ENCODE peak calls at places on chromosomes 16 and 17, in five cellular contexts. One of them, this sample, is unnamed. For H3K4me1, the result is how much of the 10 kb centered on the place peaks cover.

GRCh38 chr16:7456221-7456620 is 123.6 kb downstream of the RBFOX1 start:
- DNase-seq in PC-3: no peak
- DNase-seq in GM23248: no peak
- DNase-seq in HCT116: no peak
- DNase-seq in neural progenitor cell: no peak
- DNase-seq in this sample: no peak

GRCh38 chr17:78168906-78169793 is 769 bp downstream of the SYNGR2 start:
- DNase-seq in PC-3: peak
- DNase-seq in GM23248: peak
- DNase-seq in HCT116: peak
- DNase-seq in neural progenitor cell: peak
- DNase-seq in this sample: peak

GRCh38 chr16:88825146-88825545 is 13.4 kb upstream of the APRT start:
- DNase-seq in PC-3: no peak
- DNase-seq in GM23248: no peak
- DNase-seq in HCT116: no peak
- DNase-seq in neural progenitor cell: no peak
- DNase-seq in this sample: no peak

GRCh38 chr16:31092330-31092729 is 2.3 kb downstream of the VKORC1 start:
- DNase-seq in PC-3: no peak
- DNase-seq in GM23248: peak
- DNase-seq in HCT116: no peak
- DNase-seq in neural progenitor cell: no peak
- DNase-seq in this sample: no peak

GRCh38 chr16:1438229-1439057 is 5.9 kb downstream of the CCDC154 start:
- DNase-seq in PC-3: no peak
- DNase-seq in GM23248: no peak
- DNase-seq in HCT116: no peak
- DNase-seq in neural progenitor cell: no peak
- DNase-seq in this sample: no peak

GRCh38 chr16:11093578-11094074 is 149.3 kb downstream of the CLEC16A start:
- DNase-seq in PC-3: no peak
- DNase-seq in GM23248: no peak
- DNase-seq in HCT116: no peak
- DNase-seq in neural progenitor cell: no peak
- DNase-seq in this sample: no peak

GRCh38 chr17:69874220-69874670 is 200.8 kb upstream of the KCNJ16 start:
- DNase-seq in PC-3: peak
- DNase-seq in GM23248: peak
- DNase-seq in HCT116: no peak
- DNase-seq in neural progenitor cell: peak
- DNase-seq in this sample: no peak

GRCh38 chr16:19188406-19188805 is 20.4 kb downstream of the SYT17 start:
- DNase-seq in PC-3: no peak
- DNase-seq in GM23248: no peak
- DNase-seq in HCT116: no peak
- DNase-seq in neural progenitor cell: no peak
- DNase-seq in this sample: no peak

GRCh38 chr17:65576939-65577338 is 15.5 kb upstream of the AXIN2 start:
- DNase-seq in PC-3: no peak
- DNase-seq in GM23248: no peak
- DNase-seq in HCT116: no peak
- DNase-seq in neural progenitor cell: peak
- DNase-seq in this sample: no peak

GRCh38 chr16:7236824-7237410 is 95.7 kb upstream of the RBFOX1 start:
- DNase-seq in PC-3: no peak
- DNase-seq in GM23248: no peak
- DNase-seq in HCT116: no peak
- DNase-seq in neural progenitor cell: no peak
- DNase-seq in this sample: no peak

GRCh38 chr17:79919862-79920720 is 80.9 kb upstream of the CBX4 start:
- DNase-seq in PC-3: no peak
- DNase-seq in GM23248: no peak
- DNase-seq in HCT116: no peak
- DNase-seq in neural progenitor cell: no peak
- DNase-seq in this sample: no peak

GRCh38 chr16:14003119-14003570 is 68.0 kb upstream of the MRTFB start:
- DNase-seq in PC-3: peak
- DNase-seq in GM23248: peak
- DNase-seq in HCT116: no peak
- DNase-seq in neural progenitor cell: peak
- DNase-seq in this sample: peak

GRCh38 chr17:47276868-47277267 is 23.2 kb downstream of the ITGB3 start:
- DNase-seq in PC-3: peak
- DNase-seq in GM23248: peak
- DNase-seq in HCT116: no peak
- DNase-seq in neural progenitor cell: peak
- DNase-seq in this sample: no peak

GRCh38 chr17:57468932-57469775 is 212.8 kb downstream of the MSI2 start:
- DNase-seq in PC-3: no peak
- DNase-seq in GM23248: no peak
- DNase-seq in HCT116: no peak
- DNase-seq in neural progenitor cell: no peak
- DNase-seq in this sample: no peak

GRCh38 chr16:56019274-56019673 is 144.1 kb upstream of the CES5A start:
- DNase-seq in PC-3: no peak
- DNase-seq in GM23248: no peak
- DNase-seq in HCT116: no peak
- DNase-seq in neural progenitor cell: no peak
- DNase-seq in this sample: no peak

GRCh38 chr16:8517280-8517679 is 73.0 kb downstream of the TMEM114 start:
- DNase-seq in PC-3: no peak
- DNase-seq in GM23248: no peak
- DNase-seq in HCT116: no peak
- DNase-seq in neural progenitor cell: no peak
- DNase-seq in this sample: no peak

GRCh38 chr17:28326114-28326513 is 7.1 kb downstream of the TMEM97 start:
- DNase-seq in PC-3: peak
- DNase-seq in GM23248: no peak
- DNase-seq in HCT116: no peak
- DNase-seq in neural progenitor cell: no peak
- DNase-seq in this sample: no peak

GRCh38 chr17:57654040-57654775 is 90.9 kb downstream of the CCDC182 start:
- DNase-seq in PC-3: no peak
- DNase-seq in GM23248: no peak
- DNase-seq in HCT116: no peak
- DNase-seq in neural progenitor cell: no peak
- DNase-seq in this sample: no peak

GRCh38 chr17:47324224-47325020 is 667 bp downstream of the EFCAB13 start:
- DNase-seq in PC-3: peak
- DNase-seq in GM23248: peak
- DNase-seq in HCT116: no peak
- DNase-seq in neural progenitor cell: peak
- DNase-seq in this sample: peak

GRCh38 chr17:55770220-55770870 is 19.5 kb downstream of the PCTP start:
- DNase-seq in PC-3: peak
- DNase-seq in GM23248: peak
- DNase-seq in HCT116: peak
- DNase-seq in neural progenitor cell: peak
- DNase-seq in this sample: peak
- TF ChIP-seq EZH2phosphoT487 in PC-3: no peak
- TF ChIP-seq EZH2phosphoT487 in GM23248: no peak
- TF ChIP-seq EZH2phosphoT487 in HCT116: no peak
- TF ChIP-seq EZH2phosphoT487 in neural progenitor cell: no peak
- TF ChIP-seq EZH2phosphoT487 in this sample: no peak

DNA sequence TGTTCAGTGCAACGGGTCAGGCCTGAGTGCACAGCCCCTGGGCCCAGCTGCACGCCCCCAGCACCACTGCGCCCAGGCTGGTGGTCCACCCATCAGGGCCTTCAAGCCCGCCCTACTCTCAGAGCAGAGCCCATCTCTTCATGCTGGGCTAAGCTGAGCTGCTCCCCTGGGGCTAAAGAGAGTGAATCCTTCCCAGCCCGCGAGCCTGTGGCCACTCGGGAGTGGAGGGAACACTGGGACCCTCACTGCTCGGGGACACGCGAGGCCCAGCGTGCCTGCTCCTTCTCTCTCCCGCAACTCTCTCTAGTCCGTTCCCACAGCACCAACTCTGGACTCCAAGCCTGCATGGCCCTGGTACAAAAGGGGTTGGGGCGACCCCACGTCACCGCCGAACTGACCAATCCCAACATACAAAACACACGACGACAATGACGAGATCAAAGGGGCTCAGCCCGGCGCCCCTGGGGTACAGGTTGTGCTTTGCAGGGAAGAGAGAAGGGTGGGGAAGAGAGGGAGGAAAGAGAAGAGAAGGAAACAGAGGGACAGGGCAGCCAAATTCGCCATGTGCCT is 4.1 kb upstream of the SIRT7 start:
- DNase-seq in PC-3: no peak
- DNase-seq in GM23248: no peak
- DNase-seq in HCT116: no peak
- DNase-seq in neural progenitor cell: no peak
- DNase-seq in this sample: no peak
- H3K4me1 ChIP-seq in PC-3: under half
- H3K4me1 ChIP-seq in GM23248: under half
- H3K4me1 ChIP-seq in HCT116: under half
- H3K4me1 ChIP-seq in neural progenitor cell: under half
- H3K4me1 ChIP-seq in this sample: under half

GRCh38 chr17:19570497-19571151 is 37.0 kb downstream of the SLC47A1 start:
- DNase-seq in PC-3: no peak
- DNase-seq in GM23248: no peak
- DNase-seq in HCT116: no peak
- DNase-seq in neural progenitor cell: no peak
- DNase-seq in this sample: no peak
- TF ChIP-seq EZH2phosphoT487 in PC-3: no peak
- TF ChIP-seq EZH2phosphoT487 in GM23248: no peak
- TF ChIP-seq EZH2phosphoT487 in HCT116: no peak
- TF ChIP-seq EZH2phosphoT487 in neural progenitor cell: no peak
- TF ChIP-seq EZH2phosphoT487 in this sample: no peak

GRCh38 chr17:82862758-82863645 is 23.2 kb upstream of the ZNF750 start:
- DNase-seq in PC-3: no peak
- DNase-seq in GM23248: no peak
- DNase-seq in HCT116: no peak
- DNase-seq in neural progenitor cell: peak
- DNase-seq in this sample: no peak
- H3K4me1 ChIP-seq in PC-3: under half
- H3K4me1 ChIP-seq in GM23248: under half
- H3K4me1 ChIP-seq in HCT116: half or more
- H3K4me1 ChIP-seq in neural progenitor cell: under half
- H3K4me1 ChIP-seq in this sample: half or more

GRCh38 chr16:51556694-51557327 is 405.7 kb upstream of the SALL1 start:
- DNase-seq in PC-3: no peak
- DNase-seq in GM23248: peak
- DNase-seq in HCT116: no peak
- DNase-seq in neural progenitor cell: no peak
- DNase-seq in this sample: no peak
- TF ChIP-seq EZH2phosphoT487 in PC-3: no peak
- TF ChIP-seq EZH2phosphoT487 in GM23248: no peak
- TF ChIP-seq EZH2phosphoT487 in HCT116: no peak
- TF ChIP-seq EZH2phosphoT487 in neural progenitor cell: no peak
- TF ChIP-seq EZH2phosphoT487 in this sample: no peak

GRCh38 chr16:24995469-24995868 is 19.7 kb downstream of the ARHGAP17 start:
- DNase-seq in PC-3: no peak
- DNase-seq in GM23248: no peak
- DNase-seq in HCT116: no peak
- DNase-seq in neural progenitor cell: no peak
- DNase-seq in this sample: no peak

GRCh38 chr16:24996301-24996700 is 18.9 kb downstream of the ARHGAP17 start:
- DNase-seq in PC-3: no peak
- DNase-seq in GM23248: no peak
- DNase-seq in HCT116: no peak
- DNase-seq in neural progenitor cell: no peak
- DNase-seq in this sample: no peak

GRCh38 chr16:24998201-24998600 is 17.0 kb downstream of the ARHGAP17 start:
- DNase-seq in PC-3: no peak
- DNase-seq in GM23248: no peak
- DNase-seq in HCT116: no peak
- DNase-seq in neural progenitor cell: no peak
- DNase-seq in this sample: no peak

GRCh38 chr16:24997665-24998064 is 17.5 kb downstream of the ARHGAP17 start:
- DNase-seq in PC-3: no peak
- DNase-seq in GM23248: no peak
- DNase-seq in HCT116: no peak
- DNase-seq in neural progenitor cell: no peak
- DNase-seq in this sample: no peak

DNA sequence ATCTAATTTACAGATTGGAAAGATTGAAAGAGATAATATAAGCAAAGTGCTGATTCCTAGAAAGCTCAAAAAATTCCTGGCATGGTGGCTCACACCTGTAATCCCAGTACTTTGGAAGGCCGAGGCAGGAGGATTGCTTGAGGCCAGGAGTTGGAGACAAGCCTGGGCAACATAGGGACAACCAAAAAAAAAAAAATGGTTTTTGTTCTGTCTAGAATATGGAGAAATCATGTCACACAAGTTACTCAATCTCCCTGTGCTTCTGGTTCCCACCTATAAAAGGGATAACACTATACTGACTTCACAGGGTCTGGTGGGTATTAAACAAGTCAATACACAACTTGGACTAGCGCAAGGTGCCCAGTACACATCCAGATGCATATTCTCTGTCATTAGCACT is 18.4 kb downstream of the ARHGAP17 start:
- DNase-seq in PC-3: no peak
- DNase-seq in GM23248: no peak
- DNase-seq in HCT116: no peak
- DNase-seq in neural progenitor cell: no peak
- DNase-seq in this sample: no peak
- H3K4me1 ChIP-seq in PC-3: under half
- H3K4me1 ChIP-seq in GM23248: under half
- H3K4me1 ChIP-seq in HCT116: under half
- H3K4me1 ChIP-seq in neural progenitor cell: under half
- H3K4me1 ChIP-seq in this sample: under half

GRCh38 chr16:68754117-68754792 is 17.2 kb downstream of the CDH1 start:
- DNase-seq in PC-3: peak
- DNase-seq in GM23248: no peak
- DNase-seq in HCT116: no peak
- DNase-seq in neural progenitor cell: no peak
- DNase-seq in this sample: no peak
- TF ChIP-seq EZH2phosphoT487 in PC-3: no peak
- TF ChIP-seq EZH2phosphoT487 in GM23248: no peak
- TF ChIP-seq EZH2phosphoT487 in HCT116: no peak
- TF ChIP-seq EZH2phosphoT487 in neural progenitor cell: no peak
- TF ChIP-seq EZH2phosphoT487 in this sample: no peak